ENCODE peak calls at places on chromosome 6, in five cellular contexts. U is stimulated activated CD4-positive, alpha-beta T cell treated with anti-CD3 and anti-CD28 coated beads, TNF-alpha, amount 100 ng/mL, for 4 hours; B is activated T-cell treated with anti-CD3 and anti-CD28 coated beads for 24 hours; T is dermis blood vessel endothelial cell; R is iris pigment epithelial cell. Z is an unnamed sample.

GRCh38 chr6:42133926-42134325 is 8.5 kb downstream of the C6orf132 start:
- DNase-seq in U (no peak), R (no peak), T (no peak), B (no peak), Z (no peak)

GRCh38 chr6:128495536-128496333 is 24.7 kb downstream of the PTPRK start:
- DNase-seq in U (no peak), T (no peak), R (no peak), B (no peak), Z (no peak)

GRCh38 chr6:165562421-165563090 is 100.5 kb downstream of the PDE10A start:
- DNase-seq in B (no peak), R (no peak), U (no peak), T (no peak), Z (no peak)

GRCh38 chr6:14001329-14002012 is 76.7 kb downstream of the RNF182 start:
- DNase-seq in T (peak), R (peak), B (no peak), U (no peak), Z (peak)

GRCh38 chr6:169069361-169069760 is 184.3 kb downstream of the THBS2 start:
- DNase-seq in B (no peak), T (no peak), U (no peak), R (peak), Z (no peak)

GRCh38 chr6:82651845-82652333 is 288.3 kb downstream of the TPBG start:
- DNase-seq in U (no peak), R (no peak), T (no peak), B (no peak), Z (no peak)

GRCh38 chr6:161417712-161418457 is 144.0 kb upstream of the AGPAT4 start:
- DNase-seq in T (peak), B (no peak), U (no peak), R (peak), Z (no peak)

GRCh38 chr6:31559958-31560696 is 12.0 kb upstream of the LTA start:
- DNase-seq in R (peak), T (peak), B (no peak), U (no peak), Z (peak)

GRCh38 chr6:151291145-151292055 is 51.6 kb downstream of the AKAP12 start:
- DNase-seq in B (no peak), T (no peak), R (peak), U (no peak), Z (no peak)